ENCODE peak calls at places on chromosome 9, in six cellular contexts. One of them, this sample, is unnamed.

GRCh38 chr9:88998506-88998905 is 7.2 kb downstream of the S1PR3 start:
- DNase-seq in activated CD4-positive, alpha-beta T cell treated with anti-CD3 and anti-CD28 coated beads, Interleukin-2, amount 10 ng/mL, durations not matched to agents 7 days and 5 days: no peak
- DNase-seq in activated naive CD4-positive, alpha-beta T cell treated with anti-CD3 and anti-CD28 coated beads, Interleukin-2, amount 50 U/mL, for 16 hours: no peak
- DNase-seq in ureter: no peak
- DNase-seq in LoVo: no peak
- DNase-seq in effector memory CD8-positive, alpha-beta T cell: no peak
- DNase-seq in this sample: no peak

GRCh38 chr9:33265211-33265885 is 499 bp downstream of the CHMP5 start:
- DNase-seq in activated naive CD4-positive, alpha-beta T cell treated with anti-CD3 and anti-CD28 coated beads, Interleukin-2, amount 50 U/mL, for 16 hours: no peak
- DNase-seq in ureter: peak; percentile 49
- DNase-seq in activated CD4-positive, alpha-beta T cell treated with anti-CD3 and anti-CD28 coated beads, Interleukin-2, amount 10 ng/mL, durations not matched to agents 7 days and 5 days: no peak
- DNase-seq in LoVo: no peak
- DNase-seq in effector memory CD8-positive, alpha-beta T cell: no peak
- DNase-seq in this sample: no peak

GRCh38 chr9:124735121-124735520 is 36.0 kb downstream of the NR6A1 start:
- DNase-seq in effector memory CD8-positive, alpha-beta T cell: no peak
- DNase-seq in activated CD4-positive, alpha-beta T cell treated with anti-CD3 and anti-CD28 coated beads, Interleukin-2, amount 10 ng/mL, durations not matched to agents 7 days and 5 days: no peak
- DNase-seq in LoVo: peak; percentile 46
- DNase-seq in activated naive CD4-positive, alpha-beta T cell treated with anti-CD3 and anti-CD28 coated beads, Interleukin-2, amount 50 U/mL, for 16 hours: no peak
- DNase-seq in ureter: no peak
- DNase-seq in this sample: peak; percentile 46

GRCh38 chr9:107137495-107138202 is 145.4 kb upstream of the RAD23B start:
- DNase-seq in LoVo: peak; percentile 45
- DNase-seq in ureter: no peak
- DNase-seq in activated naive CD4-positive, alpha-beta T cell treated with anti-CD3 and anti-CD28 coated beads, Interleukin-2, amount 50 U/mL, for 16 hours: no peak
- DNase-seq in effector memory CD8-positive, alpha-beta T cell: no peak
- DNase-seq in activated CD4-positive, alpha-beta T cell treated with anti-CD3 and anti-CD28 coated beads, Interleukin-2, amount 10 ng/mL, durations not matched to agents 7 days and 5 days: peak; percentile 9
- DNase-seq in this sample: peak; percentile 35

GRCh38 chr9:37300620-37301368 is 121.7 kb upstream of the GRHPR start:
- DNase-seq in activated CD4-positive, alpha-beta T cell treated with anti-CD3 and anti-CD28 coated beads, Interleukin-2, amount 10 ng/mL, durations not matched to agents 7 days and 5 days: no peak
- DNase-seq in effector memory CD8-positive, alpha-beta T cell: no peak
- DNase-seq in ureter: no peak
- DNase-seq in activated naive CD4-positive, alpha-beta T cell treated with anti-CD3 and anti-CD28 coated beads, Interleukin-2, amount 50 U/mL, for 16 hours: no peak
- DNase-seq in LoVo: no peak
- DNase-seq in this sample: no peak

GRCh38 chr9:73154271-73154670 is 2.6 kb downstream of the ANXA1 start:
- DNase-seq in activated naive CD4-positive, alpha-beta T cell treated with anti-CD3 and anti-CD28 coated beads, Interleukin-2, amount 50 U/mL, for 16 hours: no peak
- DNase-seq in activated CD4-positive, alpha-beta T cell treated with anti-CD3 and anti-CD28 coated beads, Interleukin-2, amount 10 ng/mL, durations not matched to agents 7 days and 5 days: no peak
- DNase-seq in LoVo: no peak
- DNase-seq in effector memory CD8-positive, alpha-beta T cell: no peak
- DNase-seq in ureter: no peak
- DNase-seq in this sample: no peak

GRCh38 chr9:14027114-14027812 is 286.7 kb downstream of the NFIB start:
- DNase-seq in effector memory CD8-positive, alpha-beta T cell: no peak
- DNase-seq in LoVo: no peak
- DNase-seq in activated CD4-positive, alpha-beta T cell treated with anti-CD3 and anti-CD28 coated beads, Interleukin-2, amount 10 ng/mL, durations not matched to agents 7 days and 5 days: no peak
- DNase-seq in ureter: no peak
- DNase-seq in activated naive CD4-positive, alpha-beta T cell treated with anti-CD3 and anti-CD28 coated beads, Interleukin-2, amount 50 U/mL, for 16 hours: no peak
- DNase-seq in this sample: peak; percentile 10

GRCh38 chr9:88949425-88949824 is 41.8 kb upstream of the S1PR3 start:
- DNase-seq in activated naive CD4-positive, alpha-beta T cell treated with anti-CD3 and anti-CD28 coated beads, Interleukin-2, amount 50 U/mL, for 16 hours: no peak
- DNase-seq in activated CD4-positive, alpha-beta T cell treated with anti-CD3 and anti-CD28 coated beads, Interleukin-2, amount 10 ng/mL, durations not matched to agents 7 days and 5 days: no peak
- DNase-seq in effector memory CD8-positive, alpha-beta T cell: no peak
- DNase-seq in ureter: no peak
- DNase-seq in LoVo: no peak
- DNase-seq in this sample: no peak

GRCh38 chr9:14645648-14646047 is 47.6 kb downstream of the ZDHHC21 start:
- DNase-seq in activated CD4-positive, alpha-beta T cell treated with anti-CD3 and anti-CD28 coated beads, Interleukin-2, amount 10 ng/mL, durations not matched to agents 7 days and 5 days: no peak
- DNase-seq in activated naive CD4-positive, alpha-beta T cell treated with anti-CD3 and anti-CD28 coated beads, Interleukin-2, amount 50 U/mL, for 16 hours: no peak
- DNase-seq in ureter: no peak
- DNase-seq in effector memory CD8-positive, alpha-beta T cell: no peak
- DNase-seq in LoVo: no peak
- DNase-seq in this sample: no peak

GRCh38 chr9:7382365-7382764 is 417.2 kb downstream of the DMAC1 start:
- DNase-seq in effector memory CD8-positive, alpha-beta T cell: no peak
- DNase-seq in LoVo: no peak
- DNase-seq in activated CD4-positive, alpha-beta T cell treated with anti-CD3 and anti-CD28 coated beads, Interleukin-2, amount 10 ng/mL, durations not matched to agents 7 days and 5 days: no peak
- DNase-seq in activated naive CD4-positive, alpha-beta T cell treated with anti-CD3 and anti-CD28 coated beads, Interleukin-2, amount 50 U/mL, for 16 hours: no peak
- DNase-seq in ureter: no peak
- DNase-seq in this sample: no peak

GRCh38 chr9:129609486-129610192 is 11.3 kb downstream of the C9orf50 start:
- DNase-seq in activated CD4-positive, alpha-beta T cell treated with anti-CD3 and anti-CD28 coated beads, Interleukin-2, amount 10 ng/mL, durations not matched to agents 7 days and 5 days: peak; percentile 67
- DNase-seq in LoVo: no peak
- DNase-seq in activated naive CD4-positive, alpha-beta T cell treated with anti-CD3 and anti-CD28 coated beads, Interleukin-2, amount 50 U/mL, for 16 hours: peak; percentile 33
- DNase-seq in effector memory CD8-positive, alpha-beta T cell: peak; percentile 78
- DNase-seq in ureter: peak; percentile 78
- DNase-seq in this sample: peak; percentile 19

GRCh38 chr9:76615149-76615548 is 149.1 kb upstream of the PCA3 start:
- DNase-seq in ureter: peak; percentile 46
- DNase-seq in activated CD4-positive, alpha-beta T cell treated with anti-CD3 and anti-CD28 coated beads, Interleukin-2, amount 10 ng/mL, durations not matched to agents 7 days and 5 days: no peak
- DNase-seq in LoVo: no peak
- DNase-seq in activated naive CD4-positive, alpha-beta T cell treated with anti-CD3 and anti-CD28 coated beads, Interleukin-2, amount 50 U/mL, for 16 hours: no peak
- DNase-seq in effector memory CD8-positive, alpha-beta T cell: no peak
- DNase-seq in this sample: no peak

GRCh38 chr9:99807276-99807852 is 14.3 kb upstream of the NR4A3 start:
- DNase-seq in LoVo: peak; percentile 63
- DNase-seq in effector memory CD8-positive, alpha-beta T cell: peak; percentile 67
- DNase-seq in activated naive CD4-positive, alpha-beta T cell treated with anti-CD3 and anti-CD28 coated beads, Interleukin-2, amount 50 U/mL, for 16 hours: peak; percentile 57
- DNase-seq in activated CD4-positive, alpha-beta T cell treated with anti-CD3 and anti-CD28 coated beads, Interleukin-2, amount 10 ng/mL, durations not matched to agents 7 days and 5 days: peak; percentile 74
- DNase-seq in ureter: peak; percentile 79
- DNase-seq in this sample: peak; percentile 65

GRCh38 chr9:23693374-23693773 is 132.7 kb downstream of the ELAVL2 start:
- DNase-seq in activated CD4-positive, alpha-beta T cell treated with anti-CD3 and anti-CD28 coated beads, Interleukin-2, amount 10 ng/mL, durations not matched to agents 7 days and 5 days: no peak
- DNase-seq in ureter: no peak
- DNase-seq in effector memory CD8-positive, alpha-beta T cell: no peak
- DNase-seq in LoVo: no peak
- DNase-seq in activated naive CD4-positive, alpha-beta T cell treated with anti-CD3 and anti-CD28 coated beads, Interleukin-2, amount 50 U/mL, for 16 hours: no peak
- DNase-seq in this sample: no peak

GRCh38 chr9:137199411-137200121 is 975 bp downstream of the TPRN start:
- DNase-seq in effector memory CD8-positive, alpha-beta T cell: no peak
- DNase-seq in ureter: no peak
- DNase-seq in activated naive CD4-positive, alpha-beta T cell treated with anti-CD3 and anti-CD28 coated beads, Interleukin-2, amount 50 U/mL, for 16 hours: no peak
- DNase-seq in activated CD4-positive, alpha-beta T cell treated with anti-CD3 and anti-CD28 coated beads, Interleukin-2, amount 10 ng/mL, durations not matched to agents 7 days and 5 days: no peak
- DNase-seq in LoVo: no peak
- DNase-seq in this sample: no peak

GRCh38 chr9:33377089-33377715 is 25.2 kb downstream of the AQP7 start:
- DNase-seq in effector memory CD8-positive, alpha-beta T cell: no peak
- DNase-seq in activated CD4-positive, alpha-beta T cell treated with anti-CD3 and anti-CD28 coated beads, Interleukin-2, amount 10 ng/mL, durations not matched to agents 7 days and 5 days: no peak
- DNase-seq in activated naive CD4-positive, alpha-beta T cell treated with anti-CD3 and anti-CD28 coated beads, Interleukin-2, amount 50 U/mL, for 16 hours: no peak
- DNase-seq in LoVo: no peak
- DNase-seq in ureter: no peak
- DNase-seq in this sample: no peak

GRCh38 chr9:32701321-32702022 is 66.0 kb upstream of the TAF1L start:
- DNase-seq in ureter: no peak
- DNase-seq in LoVo: no peak
- DNase-seq in activated naive CD4-positive, alpha-beta T cell treated with anti-CD3 and anti-CD28 coated beads, Interleukin-2, amount 50 U/mL, for 16 hours: no peak
- DNase-seq in effector memory CD8-positive, alpha-beta T cell: no peak
- DNase-seq in activated CD4-positive, alpha-beta T cell treated with anti-CD3 and anti-CD28 coated beads, Interleukin-2, amount 10 ng/mL, durations not matched to agents 7 days and 5 days: no peak
- DNase-seq in this sample: no peak

GRCh38 chr9:99158629-99159028 is 53.7 kb downstream of the TGFBR1 start:
- DNase-seq in activated CD4-positive, alpha-beta T cell treated with anti-CD3 and anti-CD28 coated beads, Interleukin-2, amount 10 ng/mL, durations not matched to agents 7 days and 5 days: no peak
- DNase-seq in ureter: no peak
- DNase-seq in LoVo: no peak
- DNase-seq in effector memory CD8-positive, alpha-beta T cell: no peak
- DNase-seq in activated naive CD4-positive, alpha-beta T cell treated with anti-CD3 and anti-CD28 coated beads, Interleukin-2, amount 50 U/mL, for 16 hours: no peak
- DNase-seq in this sample: no peak

GRCh38 chr9:18208166-18209059 is 265.5 kb upstream of the ADAMTSL1 start:
- DNase-seq in ureter: no peak
- DNase-seq in activated CD4-positive, alpha-beta T cell treated with anti-CD3 and anti-CD28 coated beads, Interleukin-2, amount 10 ng/mL, durations not matched to agents 7 days and 5 days: no peak
- DNase-seq in LoVo: peak; percentile 20
- DNase-seq in activated naive CD4-positive, alpha-beta T cell treated with anti-CD3 and anti-CD28 coated beads, Interleukin-2, amount 50 U/mL, for 16 hours: no peak
- DNase-seq in effector memory CD8-positive, alpha-beta T cell: no peak
- DNase-seq in this sample: peak; percentile 50

GRCh38 chr9:130432796-130433167 is 12.0 kb upstream of the ASS1 start:
- DNase-seq in effector memory CD8-positive, alpha-beta T cell: no peak
- DNase-seq in activated CD4-positive, alpha-beta T cell treated with anti-CD3 and anti-CD28 coated beads, Interleukin-2, amount 10 ng/mL, durations not matched to agents 7 days and 5 days: no peak
- DNase-seq in ureter: no peak
- DNase-seq in LoVo: no peak
- DNase-seq in activated naive CD4-positive, alpha-beta T cell treated with anti-CD3 and anti-CD28 coated beads, Interleukin-2, amount 50 U/mL, for 16 hours: no peak
- DNase-seq in this sample: no peak

GRCh38 chr9:12975496-12975895 is 200.7 kb downstream of the LURAP1L start:
- DNase-seq in activated CD4-positive, alpha-beta T cell treated with anti-CD3 and anti-CD28 coated beads, Interleukin-2, amount 10 ng/mL, durations not matched to agents 7 days and 5 days: no peak
- DNase-seq in ureter: no peak
- DNase-seq in LoVo: no peak
- DNase-seq in activated naive CD4-positive, alpha-beta T cell treated with anti-CD3 and anti-CD28 coated beads, Interleukin-2, amount 50 U/mL, for 16 hours: no peak
- DNase-seq in effector memory CD8-positive, alpha-beta T cell: no peak
- DNase-seq in this sample: no peak

GRCh38 chr9:113988951-113989780 is 88.9 kb downstream of the AMBP start:
- DNase-seq in activated CD4-positive, alpha-beta T cell treated with anti-CD3 and anti-CD28 coated beads, Interleukin-2, amount 10 ng/mL, durations not matched to agents 7 days and 5 days: no peak
- DNase-seq in activated naive CD4-positive, alpha-beta T cell treated with anti-CD3 and anti-CD28 coated beads, Interleukin-2, amount 50 U/mL, for 16 hours: no peak
- DNase-seq in ureter: peak; percentile 64
- DNase-seq in LoVo: no peak
- DNase-seq in effector memory CD8-positive, alpha-beta T cell: no peak
- DNase-seq in this sample: no peak

GRCh38 chr9:126108240-126108639 is 218.4 kb upstream of the MVB12B start:
- DNase-seq in effector memory CD8-positive, alpha-beta T cell: no peak
- DNase-seq in activated CD4-positive, alpha-beta T cell treated with anti-CD3 and anti-CD28 coated beads, Interleukin-2, amount 10 ng/mL, durations not matched to agents 7 days and 5 days: no peak
- DNase-seq in LoVo: peak; percentile 4
- DNase-seq in ureter: no peak
- DNase-seq in activated naive CD4-positive, alpha-beta T cell treated with anti-CD3 and anti-CD28 coated beads, Interleukin-2, amount 50 U/mL, for 16 hours: no peak
- DNase-seq in this sample: no peak